ENCODE peak calls at places on chromosomes 16 and 17, in six cellular contexts. U, V, A, M, P and K are unnamed samples.

GRCh38 chr16:89958068-89958467 is 9.5 kb downstream of the DEF8 start:
- DNase-seq in V (peak; percentile 42), U (peak; percentile 74), P (peak; percentile 11), A (no peak), M (peak; percentile 48), K (no peak)

GRCh38 chr17:354651-355556 is 2.3 kb upstream of the RPH3AL start:
- DNase-seq in A (no peak), V (no peak), P (no peak), M (no peak), U (no peak), K (no peak)

GRCh38 chr16:21163576-21163975 is 5.1 kb downstream of the LDAF1 start:
- DNase-seq in M (no peak), A (no peak), V (no peak), U (no peak), P (no peak), K (no peak)

GRCh38 chr17:2023692-2024571 is 1.2 kb downstream of the RTN4RL1 start:
- DNase-seq in P (peak; percentile 41), U (peak; percentile 97), V (no peak), M (peak; percentile 91), A (peak; percentile 56), K (peak; percentile 16)

GRCh38 chr17:46854515-46854914 is 3.1 kb downstream of the WNT9B start:
- DNase-seq in P (no peak), V (no peak), U (no peak), A (no peak), M (no peak), K (no peak)

GRCh38 chr16:85402910-85403692 is 210.0 kb upstream of the GSE1 start:
- DNase-seq in M (no peak), U (peak; percentile 59), P (peak; percentile 77), A (peak; percentile 51), V (no peak), K (no peak)

GRCh38 chr16:1537138-1537577 is 3.7 kb downstream of the TMEM204 start:
- DNase-seq in U (no peak), P (no peak), M (no peak), V (no peak), A (no peak), K (no peak)

GRCh38 chr17:61464121-61464905 is 12.1 kb downstream of the TBX4 start:
- DNase-seq in V (no peak), M (no peak), U (no peak), P (no peak), A (no peak), K (no peak)

GRCh38 chr16:3508736-3509135 is 7.9 kb downstream of the CLUAP1 start:
- DNase-seq in P (no peak), V (no peak), M (no peak), A (no peak), U (no peak), K (no peak)

GRCh38 chr17:1920948-1921351 is 91.1 kb downstream of the RPA1 start:
- DNase-seq in P (no peak), U (no peak), M (no peak), A (no peak), V (no peak), K (no peak)

GRCh38 chr17:72342582-72343527 is 222.0 kb downstream of the SOX9 start:
- DNase-seq in P (no peak), U (peak; percentile 74), V (no peak), A (no peak), M (no peak), K (no peak)

GRCh38 chr16:55496509-55497145 is 12.2 kb upstream of the LPCAT2 start:
- DNase-seq in U (no peak), M (no peak), P (no peak), A (no peak), V (no peak), K (no peak)

GRCh38 chr16:78490847-78491246 is 391.4 kb downstream of the WWOX start:
- DNase-seq in A (no peak), U (no peak), P (no peak), M (no peak), V (no peak), K (no peak)

GRCh38 chr16:83269541-83269940 is 538.2 kb upstream of the HSBP1 start:
- DNase-seq in P (no peak), M (no peak), A (no peak), V (no peak), U (no peak), K (no peak)
- H3K4me1 ChIP-seq in P (no peaks in the 10 kb centered on the region), M (no peaks in the 10 kb centered on the region), A (no peaks in the 10 kb centered on the region), V (no peaks in the 10 kb centered on the region), U (no peaks in the 10 kb centered on the region), K (no peaks in the 10 kb centered on the region)

GRCh38 chr16:11398851-11399250 is 53.6 kb downstream of the RMI2 start:
- DNase-seq in M (no peak), U (no peak), V (no peak), P (no peak), A (no peak), K (no peak)
- H3K4me1 ChIP-seq in M (no peaks in the 10 kb centered on the region), U (no peaks in the 10 kb centered on the region), V (peaks cover 10% of the 10 kb centered on the region), P (peaks cover 3% of the 10 kb centered on the region), A (peaks cover 2% of the 10 kb centered on the region), K (no peaks in the 10 kb centered on the region)

GRCh38 chr17:42564815-42565522 is 1.9 kb upstream of the MLX start:
- DNase-seq in V (no peak), U (no peak), P (no peak), A (peak; percentile 22), M (no peak), K (no peak)

GRCh38 chr17:42565523-42566214 is 1.2 kb upstream of the MLX start:
- DNase-seq in U (no peak), M (no peak), P (no peak), V (no peak), A (peak; percentile 38), K (no peak)

GRCh38 chr17:42568341-42569111 is 1.6 kb downstream of the MLX start:
- DNase-seq in V (no peak), A (no peak), P (no peak), M (no peak), U (no peak), K (no peak)

GRCh38 chr17:42566215-42566872 is 556 bp upstream of the MLX start:
- DNase-seq in A (no peak), M (no peak), V (no peak), P (no peak), U (no peak), K (no peak)

DNA sequence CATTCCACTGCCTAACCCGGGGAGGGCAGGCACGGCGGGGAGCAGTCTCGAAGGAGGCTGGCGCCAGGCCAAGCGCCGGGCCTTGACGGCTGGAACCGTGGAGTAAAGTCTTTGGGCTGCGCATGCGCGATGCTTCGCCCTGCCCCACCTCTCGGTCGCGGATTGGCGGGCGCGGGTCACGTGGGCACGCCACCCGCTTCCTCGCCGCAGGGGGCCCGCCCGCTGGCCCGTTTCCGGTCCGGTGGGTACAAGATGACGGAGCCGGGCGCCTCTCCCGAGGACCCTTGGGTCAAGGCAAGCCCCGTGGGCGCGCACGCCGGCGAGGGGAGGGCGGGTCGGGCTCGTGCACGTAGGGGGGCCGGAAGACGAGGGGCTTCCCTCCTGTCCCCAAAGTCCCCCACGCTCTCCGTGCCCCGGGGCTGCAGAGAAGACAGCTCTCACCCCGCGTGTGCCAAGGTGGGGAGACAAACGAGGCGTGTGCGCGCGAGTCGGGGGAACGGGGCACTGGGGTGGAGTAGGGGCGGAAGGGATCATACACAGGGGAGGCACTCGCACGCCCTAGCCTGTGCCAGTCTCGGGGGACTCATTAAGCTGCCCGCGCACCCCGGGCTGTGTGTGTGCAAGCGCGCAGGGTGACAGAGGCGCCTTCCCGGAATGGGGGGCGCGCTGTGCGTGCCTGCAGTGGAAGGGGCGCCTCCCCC is at the start of gene MLX:
- DNase-seq in A (peak; percentile 97), M (peak; percentile 95), U (peak; percentile 94), V (peak; percentile 87), P (peak; percentile 85), K (no peak)
- H3K4me1 ChIP-seq in A (peaks cover 17% of the 10 kb centered on the region), M (peaks cover 17% of the 10 kb centered on the region), U (peaks cover 8% of the 10 kb centered on the region), V (peaks cover 27% of the 10 kb centered on the region), P (peaks cover 16% of the 10 kb centered on the region), K (no peaks in the 10 kb centered on the region)

GRCh38 chr16:81445926-81446317 is 1.3 kb downstream of the CMIP start:
- DNase-seq in M (peak; percentile 34), P (no peak), A (no peak), V (no peak), U (peak; percentile 67), K (no peak)

GRCh38 chr16:81447383-81448101 is 2.9 kb downstream of the CMIP start:
- DNase-seq in A (no peak), V (no peak), M (peak; percentile 26), P (no peak), U (no peak), K (peak; percentile 39)

GRCh38 chr16:81448154-81449131 is 3.8 kb downstream of the CMIP start:
- DNase-seq in A (no peak), P (no peak), V (no peak), M (no peak), U (no peak), K (no peak)

GRCh38 chr16:81445143-81445922 is 725 bp downstream of the CMIP start:
- DNase-seq in A (peak; percentile 68), M (peak; percentile 53), V (peak; percentile 33), P (peak; percentile 19), U (no peak), K (no peak)

GRCh38 chr16:81446318-81447275 is 2.0 kb downstream of the CMIP start:
- DNase-seq in A (no peak), V (no peak), P (peak; percentile 51), M (peak; percentile 47), U (peak; percentile 66), K (peak; percentile 69)
- H3K4me1 ChIP-seq in A (peaks cover 12% of the 10 kb centered on the region), V (peaks cover 14% of the 10 kb centered on the region), P (peaks cover 7% of the 10 kb centered on the region), M (peaks cover 19% of the 10 kb centered on the region), U (peaks cover 17% of the 10 kb centered on the region), K (peaks cover 16% of the 10 kb centered on the region)

GRCh38 chr17:76498886-76499667 is 2.1 kb downstream of the RHBDF2 start:
- DNase-seq in M (no peak), V (peak; percentile 53), U (peak; percentile 34), A (no peak), P (no peak), K (no peak)

GRCh38 chr17:76501827-76502307 is 644 bp upstream of the RHBDF2 start:
- DNase-seq in M (no peak), V (no peak), P (no peak), U (peak; percentile 33), A (no peak), K (no peak)

GRCh38 chr17:76501018-76501826 is at the start of gene RHBDF2:
- DNase-seq in A (peak; percentile 97), U (peak; percentile 84), V (peak; percentile 82), M (peak; percentile 95), P (peak; percentile 53), K (peak; percentile 45)

GRCh38 chr17:76500745-76501017 is 542 bp downstream of the RHBDF2 start:
- DNase-seq in M (no peak), V (no peak), A (no peak), U (peak; percentile 43), P (no peak), K (no peak)

DNA sequence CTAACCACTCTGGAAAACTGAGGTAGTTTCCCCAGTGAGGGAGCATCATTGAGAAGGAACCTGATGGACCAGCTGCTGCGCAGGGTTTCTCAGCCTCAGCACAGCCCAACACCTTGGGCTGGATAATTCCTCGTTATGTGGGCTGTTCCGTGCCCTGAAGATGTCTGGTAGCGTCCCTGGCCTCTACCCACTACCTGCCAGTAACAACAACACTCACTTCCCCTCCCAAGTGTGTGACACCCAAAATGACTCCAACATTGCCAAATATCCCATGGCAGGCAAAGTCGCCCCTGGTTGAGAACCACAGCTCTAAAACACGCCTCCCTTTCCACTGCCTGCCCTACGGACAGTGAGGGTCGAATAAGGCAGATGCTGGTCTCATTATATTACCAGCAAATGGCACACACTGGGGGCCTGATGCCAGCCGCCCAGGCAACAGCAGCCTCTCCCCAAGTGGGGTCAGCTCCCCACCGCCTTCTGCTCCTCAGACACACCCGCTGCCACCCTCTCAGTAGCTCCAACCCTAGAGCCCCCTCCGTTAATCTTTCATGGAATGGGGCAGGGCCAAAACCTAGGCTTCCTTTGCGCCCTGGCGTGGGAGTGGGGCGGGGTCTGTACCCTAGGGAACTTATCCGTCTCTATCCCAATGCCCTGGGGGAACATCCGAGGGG is 1.0 kb downstream of the RHBDF2 start:
- DNase-seq in U (no peak), A (no peak), P (no peak), M (peak; percentile 75), V (no peak), K (no peak)
- H3K4me1 ChIP-seq in U (peaks cover 19% of the 10 kb centered on the region), A (peaks cover 25% of the 10 kb centered on the region), P (peaks cover 27% of the 10 kb centered on the region), M (peaks cover 8% of the 10 kb centered on the region), V (peaks cover 49% of the 10 kb centered on the region), K (peaks cover 11% of the 10 kb centered on the region)